ENCODE peak calls at places on chromosomes 16 and 17, in ten cellular contexts. One of them, this sample, is unnamed.

GRCh38 chr17:45997624-45998023 is 1.4 kb upstream of the STH start:
- DNase-seq in CD4-positive, alpha-beta T cell: no peak
- DNase-seq in D341Med: no peak
- DNase-seq in aorta: peak; percentile 2
- DNase-seq in NCI-H1048: no peak
- DNase-seq in heart left ventricle: no peak
- DNase-seq in activated CD4-positive, alpha-beta memory T cell treated with anti-CD3 and anti-CD28 coated beads, Interleukin-2, amount 10 ng/mL, durations not matched to agents 7 days and 5 days: no peak
- DNase-seq in mesothelial cell of epicardium: no peak
- DNase-seq in glomerular endothelial cell: no peak
- DNase-seq in NCI-H2081: no peak
- DNase-seq in this sample: no peak

GRCh38 chr16:86874141-86874540 is 295.8 kb downstream of the FOXL1 start:
- DNase-seq in CD4-positive, alpha-beta T cell: no peak
- DNase-seq in D341Med: no peak
- DNase-seq in aorta: peak; percentile 39
- DNase-seq in NCI-H1048: no peak
- DNase-seq in heart left ventricle: no peak
- DNase-seq in activated CD4-positive, alpha-beta memory T cell treated with anti-CD3 and anti-CD28 coated beads, Interleukin-2, amount 10 ng/mL, durations not matched to agents 7 days and 5 days: peak; percentile 42
- DNase-seq in mesothelial cell of epicardium: no peak
- DNase-seq in glomerular endothelial cell: no peak
- DNase-seq in NCI-H2081: no peak
- DNase-seq in this sample: no peak

GRCh38 chr17:13002761-13003453 is 14.9 kb downstream of the ELAC2 start:
- DNase-seq in CD4-positive, alpha-beta T cell: peak; percentile 31
- DNase-seq in D341Med: peak; percentile 57
- DNase-seq in aorta: peak; percentile 73
- DNase-seq in NCI-H1048: peak; percentile 68
- DNase-seq in heart left ventricle: peak; percentile 67
- DNase-seq in activated CD4-positive, alpha-beta memory T cell treated with anti-CD3 and anti-CD28 coated beads, Interleukin-2, amount 10 ng/mL, durations not matched to agents 7 days and 5 days: peak; percentile 44
- DNase-seq in mesothelial cell of epicardium: peak; percentile 62
- DNase-seq in glomerular endothelial cell: peak; percentile 48
- DNase-seq in NCI-H2081: peak; percentile 36
- DNase-seq in this sample: peak; percentile 86

GRCh38 chr17:42354956-42355843 is 33.0 kb downstream of the STAT3 start:
- DNase-seq in CD4-positive, alpha-beta T cell: no peak
- DNase-seq in D341Med: no peak
- DNase-seq in aorta: no peak
- DNase-seq in NCI-H1048: no peak
- DNase-seq in heart left ventricle: no peak
- DNase-seq in activated CD4-positive, alpha-beta memory T cell treated with anti-CD3 and anti-CD28 coated beads, Interleukin-2, amount 10 ng/mL, durations not matched to agents 7 days and 5 days: no peak
- DNase-seq in mesothelial cell of epicardium: no peak
- DNase-seq in glomerular endothelial cell: no peak
- DNase-seq in NCI-H2081: no peak
- DNase-seq in this sample: no peak

GRCh38 chr17:45345554-45346254 is 28.9 kb upstream of the MAP3K14 start:
- DNase-seq in CD4-positive, alpha-beta T cell: no peak
- DNase-seq in D341Med: peak; percentile 24
- DNase-seq in aorta: no peak
- DNase-seq in NCI-H1048: no peak
- DNase-seq in heart left ventricle: peak; percentile 20
- DNase-seq in activated CD4-positive, alpha-beta memory T cell treated with anti-CD3 and anti-CD28 coated beads, Interleukin-2, amount 10 ng/mL, durations not matched to agents 7 days and 5 days: no peak
- DNase-seq in mesothelial cell of epicardium: no peak
- DNase-seq in glomerular endothelial cell: no peak
- DNase-seq in NCI-H2081: no peak
- DNase-seq in this sample: peak; percentile 38

GRCh38 chr16:89363621-89364393 is 126.6 kb downstream of the ANKRD11 start:
- DNase-seq in CD4-positive, alpha-beta T cell: peak; percentile 59
- DNase-seq in D341Med: no peak
- DNase-seq in aorta: peak; percentile 64
- DNase-seq in NCI-H1048: no peak
- DNase-seq in heart left ventricle: no peak
- DNase-seq in activated CD4-positive, alpha-beta memory T cell treated with anti-CD3 and anti-CD28 coated beads, Interleukin-2, amount 10 ng/mL, durations not matched to agents 7 days and 5 days: peak; percentile 63
- DNase-seq in mesothelial cell of epicardium: no peak
- DNase-seq in glomerular endothelial cell: no peak
- DNase-seq in NCI-H2081: no peak
- DNase-seq in this sample: no peak

GRCh38 chr17:55398689-55399088 is 22.9 kb downstream of the MMD start:
- DNase-seq in CD4-positive, alpha-beta T cell: no peak
- DNase-seq in D341Med: no peak
- DNase-seq in aorta: no peak
- DNase-seq in NCI-H1048: no peak
- DNase-seq in heart left ventricle: no peak
- DNase-seq in activated CD4-positive, alpha-beta memory T cell treated with anti-CD3 and anti-CD28 coated beads, Interleukin-2, amount 10 ng/mL, durations not matched to agents 7 days and 5 days: no peak
- DNase-seq in mesothelial cell of epicardium: no peak
- DNase-seq in glomerular endothelial cell: no peak
- DNase-seq in NCI-H2081: no peak
- DNase-seq in this sample: no peak

GRCh38 chr16:27067138-27067537 is 411 bp downstream of the C16orf82 start:
- DNase-seq in CD4-positive, alpha-beta T cell: no peak
- DNase-seq in D341Med: no peak
- DNase-seq in aorta: no peak
- DNase-seq in NCI-H1048: no peak
- DNase-seq in heart left ventricle: no peak
- DNase-seq in activated CD4-positive, alpha-beta memory T cell treated with anti-CD3 and anti-CD28 coated beads, Interleukin-2, amount 10 ng/mL, durations not matched to agents 7 days and 5 days: no peak
- DNase-seq in mesothelial cell of epicardium: no peak
- DNase-seq in glomerular endothelial cell: no peak
- DNase-seq in NCI-H2081: no peak
- DNase-seq in this sample: no peak

GRCh38 chr16:87276926-87277325 is 40.3 kb downstream of the C16orf95 start:
- DNase-seq in CD4-positive, alpha-beta T cell: no peak
- DNase-seq in D341Med: no peak
- DNase-seq in aorta: no peak
- DNase-seq in NCI-H1048: no peak
- DNase-seq in heart left ventricle: no peak
- DNase-seq in activated CD4-positive, alpha-beta memory T cell treated with anti-CD3 and anti-CD28 coated beads, Interleukin-2, amount 10 ng/mL, durations not matched to agents 7 days and 5 days: no peak
- DNase-seq in mesothelial cell of epicardium: no peak
- DNase-seq in glomerular endothelial cell: no peak
- DNase-seq in NCI-H2081: no peak
- DNase-seq in this sample: no peak

GRCh38 chr17:55487727-55488436 is 23.4 kb downstream of the SMIM36 start:
- DNase-seq in CD4-positive, alpha-beta T cell: no peak
- DNase-seq in D341Med: no peak
- DNase-seq in aorta: no peak
- DNase-seq in NCI-H1048: no peak
- DNase-seq in heart left ventricle: no peak
- DNase-seq in activated CD4-positive, alpha-beta memory T cell treated with anti-CD3 and anti-CD28 coated beads, Interleukin-2, amount 10 ng/mL, durations not matched to agents 7 days and 5 days: no peak
- DNase-seq in mesothelial cell of epicardium: no peak
- DNase-seq in glomerular endothelial cell: no peak
- DNase-seq in NCI-H2081: no peak
- DNase-seq in this sample: no peak

GRCh38 chr16:67326472-67327309 is at the start of the genes KCTD19 and LRRC36:
- DNase-seq in CD4-positive, alpha-beta T cell: peak; percentile 36
- DNase-seq in D341Med: peak; percentile 86
- DNase-seq in aorta: peak; percentile 71
- DNase-seq in NCI-H1048: no peak
- DNase-seq in heart left ventricle: peak; percentile 37
- DNase-seq in activated CD4-positive, alpha-beta memory T cell treated with anti-CD3 and anti-CD28 coated beads, Interleukin-2, amount 10 ng/mL, durations not matched to agents 7 days and 5 days: peak; percentile 41
- DNase-seq in mesothelial cell of epicardium: peak; percentile 51
- DNase-seq in glomerular endothelial cell: no peak
- DNase-seq in NCI-H2081: peak; percentile 31
- DNase-seq in this sample: peak; percentile 34

GRCh38 chr17:1264196-1264595 is 6.0 kb upstream of the BHLHA9 start:
- DNase-seq in CD4-positive, alpha-beta T cell: no peak
- DNase-seq in D341Med: no peak
- DNase-seq in aorta: no peak
- DNase-seq in NCI-H1048: no peak
- DNase-seq in heart left ventricle: no peak
- DNase-seq in activated CD4-positive, alpha-beta memory T cell treated with anti-CD3 and anti-CD28 coated beads, Interleukin-2, amount 10 ng/mL, durations not matched to agents 7 days and 5 days: no peak
- DNase-seq in mesothelial cell of epicardium: no peak
- DNase-seq in glomerular endothelial cell: no peak
- DNase-seq in NCI-H2081: no peak
- DNase-seq in this sample: no peak

GRCh38 chr17:74815671-74816370 is 39.7 kb upstream of the NAT9 start:
- DNase-seq in CD4-positive, alpha-beta T cell: no peak
- DNase-seq in D341Med: no peak
- DNase-seq in aorta: no peak
- DNase-seq in NCI-H1048: no peak
- DNase-seq in heart left ventricle: no peak
- DNase-seq in activated CD4-positive, alpha-beta memory T cell treated with anti-CD3 and anti-CD28 coated beads, Interleukin-2, amount 10 ng/mL, durations not matched to agents 7 days and 5 days: no peak
- DNase-seq in mesothelial cell of epicardium: no peak
- DNase-seq in glomerular endothelial cell: no peak
- DNase-seq in NCI-H2081: no peak
- DNase-seq in this sample: no peak

GRCh38 chr16:78189121-78189520 is 89.7 kb downstream of the WWOX start:
- DNase-seq in CD4-positive, alpha-beta T cell: no peak
- DNase-seq in D341Med: no peak
- DNase-seq in aorta: no peak
- DNase-seq in NCI-H1048: no peak
- DNase-seq in heart left ventricle: no peak
- DNase-seq in activated CD4-positive, alpha-beta memory T cell treated with anti-CD3 and anti-CD28 coated beads, Interleukin-2, amount 10 ng/mL, durations not matched to agents 7 days and 5 days: no peak
- DNase-seq in mesothelial cell of epicardium: no peak
- DNase-seq in glomerular endothelial cell: no peak
- DNase-seq in NCI-H2081: no peak
- DNase-seq in this sample: no peak

GRCh38 chr16:5016967-5017677 is 16.6 kb downstream of the NAGPA start:
- DNase-seq in CD4-positive, alpha-beta T cell: no peak
- DNase-seq in D341Med: no peak
- DNase-seq in aorta: no peak
- DNase-seq in NCI-H1048: no peak
- DNase-seq in heart left ventricle: no peak
- DNase-seq in activated CD4-positive, alpha-beta memory T cell treated with anti-CD3 and anti-CD28 coated beads, Interleukin-2, amount 10 ng/mL, durations not matched to agents 7 days and 5 days: no peak
- DNase-seq in mesothelial cell of epicardium: no peak
- DNase-seq in glomerular endothelial cell: no peak
- DNase-seq in NCI-H2081: no peak
- DNase-seq in this sample: no peak

GRCh38 chr17:58586009-58586408 is 71.6 kb upstream of the MTMR4 start:
- DNase-seq in CD4-positive, alpha-beta T cell: no peak
- DNase-seq in D341Med: no peak
- DNase-seq in aorta: no peak
- DNase-seq in NCI-H1048: no peak
- DNase-seq in heart left ventricle: no peak
- DNase-seq in activated CD4-positive, alpha-beta memory T cell treated with anti-CD3 and anti-CD28 coated beads, Interleukin-2, amount 10 ng/mL, durations not matched to agents 7 days and 5 days: no peak
- DNase-seq in mesothelial cell of epicardium: no peak
- DNase-seq in glomerular endothelial cell: no peak
- DNase-seq in NCI-H2081: no peak
- DNase-seq in this sample: no peak

This sample was measured in tibial artery.